ENCODE peak calls at places on chromosomes 5 and 9, in five cellular contexts. One of them, this sample, is unnamed.

GRCh38 chr9:133103183-133103986 is 17.7 kb downstream of the RALGDS start:
- DNase-seq in activated CD4-positive, alpha-beta T cell treated with anti-CD3 and anti-CD28 coated beads, Interleukin-2, amount 10 ng/mL, durations not matched to agents 7 days and 5 days: peak
- DNase-seq in lower lobe of right lung: peak
- DNase-seq in caudate nucleus: peak
- DNase-seq in ovary: peak
- DNase-seq in this sample: no peak

GRCh38 chr9:98127226-98127625 is 8.2 kb upstream of the TRIM14 start:
- DNase-seq in lower lobe of right lung: no peak
- DNase-seq in ovary: no peak
- DNase-seq in caudate nucleus: no peak
- DNase-seq in activated CD4-positive, alpha-beta T cell treated with anti-CD3 and anti-CD28 coated beads, Interleukin-2, amount 10 ng/mL, durations not matched to agents 7 days and 5 days: no peak
- DNase-seq in this sample: no peak

GRCh38 chr5:94849821-94850736 is 231.6 kb downstream of the SLF1 start:
- DNase-seq in caudate nucleus: no peak
- DNase-seq in lower lobe of right lung: no peak
- DNase-seq in ovary: no peak
- DNase-seq in activated CD4-positive, alpha-beta T cell treated with anti-CD3 and anti-CD28 coated beads, Interleukin-2, amount 10 ng/mL, durations not matched to agents 7 days and 5 days: peak
- DNase-seq in this sample: no peak

GRCh38 chr5:171437286-171437821 is 17.9 kb downstream of the FGF18 start:
- DNase-seq in ovary: no peak
- DNase-seq in lower lobe of right lung: peak
- DNase-seq in activated CD4-positive, alpha-beta T cell treated with anti-CD3 and anti-CD28 coated beads, Interleukin-2, amount 10 ng/mL, durations not matched to agents 7 days and 5 days: no peak
- DNase-seq in caudate nucleus: no peak
- DNase-seq in this sample: no peak

GRCh38 chr9:132404228-132404881 is 2.3 kb downstream of the TTF1 start:
- DNase-seq in lower lobe of right lung: no peak
- DNase-seq in activated CD4-positive, alpha-beta T cell treated with anti-CD3 and anti-CD28 coated beads, Interleukin-2, amount 10 ng/mL, durations not matched to agents 7 days and 5 days: peak
- DNase-seq in caudate nucleus: no peak
- DNase-seq in ovary: no peak
- DNase-seq in this sample: no peak

GRCh38 chr5:68333649-68334549 is 118.3 kb downstream of the PIK3R1 start:
- DNase-seq in ovary: no peak
- DNase-seq in caudate nucleus: no peak
- DNase-seq in lower lobe of right lung: no peak
- DNase-seq in activated CD4-positive, alpha-beta T cell treated with anti-CD3 and anti-CD28 coated beads, Interleukin-2, amount 10 ng/mL, durations not matched to agents 7 days and 5 days: no peak
- DNase-seq in this sample: no peak

GRCh38 chr9:132757031-132757430 is 86.8 kb downstream of the GTF3C4 start:
- DNase-seq in lower lobe of right lung: no peak
- DNase-seq in activated CD4-positive, alpha-beta T cell treated with anti-CD3 and anti-CD28 coated beads, Interleukin-2, amount 10 ng/mL, durations not matched to agents 7 days and 5 days: no peak
- DNase-seq in ovary: no peak
- DNase-seq in caudate nucleus: no peak
- DNase-seq in this sample: no peak

GRCh38 chr9:1514733-1515363 is 464.7 kb downstream of the DMRT2 start:
- DNase-seq in caudate nucleus: no peak
- DNase-seq in lower lobe of right lung: no peak
- DNase-seq in activated CD4-positive, alpha-beta T cell treated with anti-CD3 and anti-CD28 coated beads, Interleukin-2, amount 10 ng/mL, durations not matched to agents 7 days and 5 days: no peak
- DNase-seq in ovary: no peak
- DNase-seq in this sample: no peak

GRCh38 chr9:2729003-2729402 is 11.7 kb downstream of the KCNV2 start:
- DNase-seq in lower lobe of right lung: no peak
- DNase-seq in activated CD4-positive, alpha-beta T cell treated with anti-CD3 and anti-CD28 coated beads, Interleukin-2, amount 10 ng/mL, durations not matched to agents 7 days and 5 days: no peak
- DNase-seq in caudate nucleus: no peak
- DNase-seq in ovary: no peak
- DNase-seq in this sample: no peak

GRCh38 chr9:12816656-12817101 is 41.9 kb downstream of the LURAP1L start:
- DNase-seq in ovary: no peak
- DNase-seq in caudate nucleus: no peak
- DNase-seq in lower lobe of right lung: no peak
- DNase-seq in activated CD4-positive, alpha-beta T cell treated with anti-CD3 and anti-CD28 coated beads, Interleukin-2, amount 10 ng/mL, durations not matched to agents 7 days and 5 days: no peak
- DNase-seq in this sample: no peak

GRCh38 chr5:135319928-135320606 is 79.0 kb downstream of the MACROH2A1 start:
- DNase-seq in ovary: peak
- DNase-seq in activated CD4-positive, alpha-beta T cell treated with anti-CD3 and anti-CD28 coated beads, Interleukin-2, amount 10 ng/mL, durations not matched to agents 7 days and 5 days: no peak
- DNase-seq in caudate nucleus: no peak
- DNase-seq in lower lobe of right lung: no peak
- DNase-seq in this sample: no peak

GRCh38 chr9:134048582-134048968 is 19.3 kb downstream of the BRD3 start:
- DNase-seq in caudate nucleus: no peak
- DNase-seq in ovary: no peak
- DNase-seq in lower lobe of right lung: no peak
- DNase-seq in activated CD4-positive, alpha-beta T cell treated with anti-CD3 and anti-CD28 coated beads, Interleukin-2, amount 10 ng/mL, durations not matched to agents 7 days and 5 days: no peak
- DNase-seq in this sample: no peak

GRCh38 chr9:81776390-81776789 is 87.0 kb upstream of the TLE1 start:
- DNase-seq in ovary: no peak
- DNase-seq in lower lobe of right lung: no peak
- DNase-seq in activated CD4-positive, alpha-beta T cell treated with anti-CD3 and anti-CD28 coated beads, Interleukin-2, amount 10 ng/mL, durations not matched to agents 7 days and 5 days: no peak
- DNase-seq in caudate nucleus: no peak
- DNase-seq in this sample: no peak

GRCh38 chr9:87518702-87519335 is 21.2 kb downstream of the DAPK1 start:
- DNase-seq in lower lobe of right lung: peak
- DNase-seq in caudate nucleus: no peak
- DNase-seq in ovary: peak
- DNase-seq in activated CD4-positive, alpha-beta T cell treated with anti-CD3 and anti-CD28 coated beads, Interleukin-2, amount 10 ng/mL, durations not matched to agents 7 days and 5 days: no peak
- DNase-seq in this sample: no peak